ENCODE peak calls at places on chromosomes 2 and 18, in four cellular contexts. X is endothelial cell, B is AG09309, I is transverse colon. N is an unnamed sample.

GRCh38 chr2:120348134-120349103 is 2.5 kb downstream of the INHBB start:
- DNase-seq in X (no peak), B (no peak), I (no peak), N (no peak)

GRCh38 chr18:5890606-5891360 is 4.5 kb downstream of the TMEM200C start:
- DNase-seq in X (peak), B (no peak), I (no peak), N (no peak)

GRCh38 chr2:2810504-2810903 is 479.4 kb upstream of the MYT1L start:
- DNase-seq in X (no peak), B (no peak), I (no peak), N (no peak)

GRCh38 chr2:61177727-61178549 is 15.9 kb downstream of the C2orf74 start:
- DNase-seq in X (peak), B (no peak), I (peak), N (peak)

GRCh38 chr18:25365242-25365641 is 13.3 kb upstream of the ZNF521 start:
- DNase-seq in X (no peak), B (no peak), I (no peak), N (no peak)

GRCh38 chr2:154452471-154452870 is 246.0 kb upstream of the KCNJ3 start:
- DNase-seq in X (no peak), B (no peak), I (no peak), N (no peak)

GRCh38 chr2:128395640-128396499 is 77.2 kb upstream of the HS6ST1 start:
- DNase-seq in X (no peak), B (no peak), I (peak), N (peak)

GRCh38 chr2:205776139-205776538 is 93.8 kb downstream of the NRP2 start:
- DNase-seq in X (peak), B (no peak), I (peak), N (peak)

GRCh38 chr2:63438171-63438570 is 150.1 kb downstream of the WDPCP start:
- DNase-seq in X (no peak), B (no peak), I (no peak), N (no peak)

GRCh38 chr2:108959401-108959800 is 29.6 kb downstream of the EDAR start:
- DNase-seq in X (no peak), B (no peak), I (no peak), N (no peak)

GRCh38 chr18:59300676-59301285 is 17.7 kb downstream of the CPLX4 start:
- DNase-seq in X (no peak), B (no peak), I (no peak), N (peak)

GRCh38 chr2:48525269-48525943 is 4.5 kb upstream of the STON1 start:
- DNase-seq in X (no peak), B (no peak), I (no peak), N (no peak)

GRCh38 chr18:903703-904102 is 968 bp upstream of the ADCYAP1 start:
- DNase-seq in X (peak), B (no peak), I (no peak), N (peak)

DNA sequence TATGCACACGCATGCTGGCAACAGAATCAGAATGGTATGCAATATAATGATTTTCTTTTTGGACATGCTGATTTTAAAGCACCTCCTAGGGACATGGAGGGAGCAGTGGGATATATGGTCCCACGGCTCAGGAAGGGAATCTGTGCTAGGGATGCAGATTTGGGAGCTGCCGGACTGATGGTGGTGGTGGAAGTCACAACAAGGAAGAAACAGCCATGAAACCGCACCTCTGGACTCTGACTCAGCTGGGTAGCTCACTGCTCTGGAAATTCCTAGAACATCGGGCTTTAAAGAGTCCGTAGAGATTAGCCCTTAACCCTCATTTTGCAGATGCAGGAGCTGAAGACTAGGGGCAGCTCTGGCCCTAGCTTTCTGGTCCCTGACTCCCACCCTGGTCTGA is 364.3 kb upstream of the KLHL29 start:
- DNase-seq in X (no peak), B (no peak), I (no peak), N (no peak)
- TF ChIP-seq CTCF in X (no peak), B (no peak), I (no peak), N (no peak)

GRCh38 chr2:211455225-211455841 is 898.9 kb downstream of the CPS1 start:
- DNase-seq in X (peak), B (peak), I (peak), N (peak)
- TF ChIP-seq CTCF in X (peak), B (peak), I (peak), N (no peak)

DNA sequence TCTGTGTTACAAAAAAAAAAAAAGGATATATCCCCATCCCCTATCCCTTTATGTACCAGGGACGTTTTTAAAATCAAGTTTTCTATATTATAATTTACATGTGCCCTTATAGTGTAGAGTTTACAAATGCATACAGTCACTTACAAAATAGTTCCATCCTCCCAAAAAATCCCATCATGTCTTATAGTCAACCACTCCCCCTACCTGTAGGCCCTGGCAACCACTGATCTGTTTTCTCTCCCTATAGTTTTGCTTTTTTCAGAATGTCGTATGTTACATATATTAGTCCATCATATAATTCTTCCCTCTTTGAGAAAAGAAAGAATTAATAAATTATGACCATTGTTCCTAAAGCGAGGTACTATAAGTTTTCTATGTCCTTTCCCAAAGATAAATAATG is 17.8 kb downstream of the CFAP210 start:
- DNase-seq in X (no peak), B (no peak), I (no peak), N (no peak)
- TF ChIP-seq CTCF in X (peak), B (no peak), I (no peak), N (no peak)

DNA sequence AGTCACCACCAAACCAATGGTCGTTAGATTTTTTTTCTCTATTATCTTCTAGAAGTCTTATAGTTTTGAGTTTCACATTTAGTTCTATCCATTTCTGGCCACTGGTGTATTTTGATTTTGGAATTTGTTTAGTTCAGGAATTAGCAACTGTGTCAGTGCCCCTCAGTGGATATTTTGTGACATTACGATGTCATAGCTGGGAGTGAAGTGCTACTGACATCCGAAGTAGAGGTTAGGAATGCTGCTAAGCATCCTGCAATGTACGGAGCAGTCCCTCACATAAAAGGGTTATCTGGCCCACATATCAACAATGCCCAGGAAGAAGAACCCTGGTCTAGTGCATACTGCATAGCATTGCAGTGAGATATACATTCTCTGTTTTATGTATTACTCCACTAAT is 157.4 kb upstream of the RGPD4 start:
- DNase-seq in X (no peak), B (no peak), I (no peak), N (no peak)
- TF ChIP-seq CTCF in X (no peak), B (peak), I (no peak), N (no peak)